ENCODE peak calls at places on chromosome 11, in four cellular contexts. One of them, this sample, is unnamed. For H3K4me1, the result is how much of the 10 kb centered on the place peaks cover.

GRCh38 chr11:32198053-32198452 is 107.2 kb downstream of the RCN1 start:
- DNase-seq in sigmoid colon: no peak
- DNase-seq in A549: no peak
- DNase-seq in heart right ventricle: no peak
- DNase-seq in this sample: no peak

GRCh38 chr11:15800121-15800800 is 556.1 kb downstream of the SOX6 start:
- DNase-seq in sigmoid colon: no peak
- DNase-seq in A549: no peak
- DNase-seq in heart right ventricle: peak
- DNase-seq in this sample: peak

GRCh38 chr11:69841859-69842698 is 22.9 kb upstream of the FGF3 start:
- DNase-seq in sigmoid colon: no peak
- DNase-seq in A549: peak
- DNase-seq in heart right ventricle: no peak
- DNase-seq in this sample: no peak

GRCh38 chr11:75369846-75370245 is 18.4 kb upstream of the ARRB1 start:
- DNase-seq in sigmoid colon: no peak
- DNase-seq in A549: no peak
- DNase-seq in heart right ventricle: no peak
- DNase-seq in this sample: no peak

GRCh38 chr11:83663446-83663845 is 377.3 kb upstream of the CCDC90B start:
- DNase-seq in sigmoid colon: no peak
- DNase-seq in A549: no peak
- DNase-seq in heart right ventricle: no peak
- DNase-seq in this sample: no peak

GRCh38 chr11:79258606-79259005 is 182.2 kb downstream of the TENM4 start:
- DNase-seq in sigmoid colon: no peak
- DNase-seq in A549: no peak
- DNase-seq in heart right ventricle: no peak
- DNase-seq in this sample: no peak

GRCh38 chr11:115761348-115761747 is 257.1 kb upstream of the CADM1 start:
- DNase-seq in sigmoid colon: no peak
- DNase-seq in A549: no peak
- DNase-seq in heart right ventricle: no peak
- DNase-seq in this sample: no peak

GRCh38 chr11:747176-748006 is at the start of gene TALDO1:
- DNase-seq in sigmoid colon: peak
- DNase-seq in A549: peak
- DNase-seq in heart right ventricle: peak
- DNase-seq in this sample: peak

GRCh38 chr11:65083134-65083833 is 556 bp downstream of the CDCA5 start:
- DNase-seq in sigmoid colon: no peak
- DNase-seq in A549: no peak
- DNase-seq in heart right ventricle: no peak
- DNase-seq in this sample: peak

GRCh38 chr11:12817681-12818332 is 143.6 kb downstream of the TEAD1 start:
- DNase-seq in sigmoid colon: no peak
- DNase-seq in A549: no peak
- DNase-seq in heart right ventricle: no peak
- DNase-seq in this sample: no peak

GRCh38 chr11:95508219-95508880 is 277.3 kb upstream of the SESN3 start:
- DNase-seq in sigmoid colon: no peak
- DNase-seq in A549: no peak
- DNase-seq in heart right ventricle: no peak
- DNase-seq in this sample: no peak

GRCh38 chr11:132312161-132312560 is 941.7 kb downstream of the NTM start:
- DNase-seq in sigmoid colon: no peak
- DNase-seq in A549: no peak
- DNase-seq in heart right ventricle: no peak
- DNase-seq in this sample: no peak

GRCh38 chr11:76256448-76256847 is 50.1 kb upstream of the WNT11 start:
- DNase-seq in sigmoid colon: no peak
- DNase-seq in A549: no peak
- DNase-seq in heart right ventricle: no peak
- DNase-seq in this sample: peak

GRCh38 chr11:74680703-74681531 is 50.3 kb downstream of the CHRDL2 start:
- DNase-seq in sigmoid colon: no peak
- DNase-seq in A549: no peak
- DNase-seq in heart right ventricle: no peak
- DNase-seq in this sample: no peak

GRCh38 chr11:44356351-44356750 is 46.4 kb upstream of the ALX4 start:
- DNase-seq in sigmoid colon: no peak
- DNase-seq in A549: no peak
- DNase-seq in heart right ventricle: no peak
- DNase-seq in this sample: no peak

GRCh38 chr11:71286701-71287643 is 34.6 kb upstream of the SHANK2 start:
- DNase-seq in sigmoid colon: peak
- DNase-seq in A549: peak
- DNase-seq in heart right ventricle: no peak
- DNase-seq in this sample: no peak

GRCh38 chr11:2287102-2287501 is 14.6 kb downstream of the C11orf21 start:
- DNase-seq in sigmoid colon: peak
- DNase-seq in A549: no peak
- DNase-seq in heart right ventricle: peak
- DNase-seq in this sample: no peak

GRCh38 chr11:106234794-106235193 is 157.3 kb downstream of the AASDHPPT start:
- DNase-seq in sigmoid colon: no peak
- DNase-seq in A549: no peak
- DNase-seq in heart right ventricle: no peak
- DNase-seq in this sample: no peak

GRCh38 chr11:76604652-76605241 is 65.8 kb downstream of the LRRC32 start:
- DNase-seq in sigmoid colon: peak
- DNase-seq in A549: no peak
- DNase-seq in heart right ventricle: peak
- DNase-seq in this sample: peak

GRCh38 chr11:74681686-74682651 is 49.3 kb downstream of the CHRDL2 start:
- DNase-seq in sigmoid colon: peak
- DNase-seq in A549: no peak
- DNase-seq in heart right ventricle: peak
- DNase-seq in this sample: no peak

GRCh38 chr11:105577645-105578044 is 32.2 kb upstream of the GRIA4 start:
- DNase-seq in sigmoid colon: no peak
- DNase-seq in A549: no peak
- DNase-seq in heart right ventricle: no peak
- DNase-seq in this sample: no peak

GRCh38 chr11:1179641-1180040 is 21.9 kb downstream of the MUC5AC start:
- DNase-seq in sigmoid colon: no peak
- DNase-seq in A549: no peak
- DNase-seq in heart right ventricle: no peak
- DNase-seq in this sample: no peak

GRCh38 chr11:67041602-67042001 is 15.0 kb upstream of the RHOD start:
- DNase-seq in sigmoid colon: no peak
- DNase-seq in A549: no peak
- DNase-seq in heart right ventricle: no peak
- DNase-seq in this sample: no peak

GRCh38 chr11:379205-380094 is 10.2 kb downstream of the B4GALNT4 start:
- DNase-seq in sigmoid colon: no peak
- DNase-seq in A549: no peak
- DNase-seq in heart right ventricle: no peak
- DNase-seq in this sample: peak

GRCh38 chr11:133928628-133929059 is 28.1 kb downstream of the IGSF9B start:
- DNase-seq in sigmoid colon: no peak
- DNase-seq in A549: no peak
- DNase-seq in heart right ventricle: no peak
- DNase-seq in this sample: no peak

GRCh38 chr11:1772270-1773130 is 8.8 kb upstream of the CTSD start:
- DNase-seq in sigmoid colon: peak
- DNase-seq in A549: peak
- DNase-seq in heart right ventricle: peak
- DNase-seq in this sample: peak

GRCh38 chr11:36186340-36186739 is 102.9 kb downstream of the COMMD9 start:
- DNase-seq in sigmoid colon: no peak
- DNase-seq in A549: no peak
- DNase-seq in heart right ventricle: no peak
- DNase-seq in this sample: no peak

GRCh38 chr11:125343732-125344131 is 152.3 kb downstream of the FEZ1 start:
- DNase-seq in sigmoid colon: no peak
- DNase-seq in A549: no peak
- DNase-seq in heart right ventricle: no peak
- DNase-seq in this sample: no peak

GRCh38 chr11:25065711-25066110 is 568.9 kb downstream of the LUZP2 start:
- DNase-seq in sigmoid colon: no peak
- DNase-seq in A549: peak
- DNase-seq in heart right ventricle: no peak
- DNase-seq in this sample: no peak

GRCh38 chr11:130403967-130404366 is 24.4 kb downstream of the ADAMTS8 start:
- DNase-seq in sigmoid colon: no peak
- DNase-seq in A549: no peak
- DNase-seq in heart right ventricle: no peak
- DNase-seq in this sample: no peak

GRCh38 chr11:118374729-118375128 is 15.3 kb downstream of the UBE4A start:
- DNase-seq in sigmoid colon: no peak
- DNase-seq in A549: no peak
- DNase-seq in heart right ventricle: no peak
- DNase-seq in this sample: no peak

GRCh38 chr11:115645631-115646271 is 141.5 kb upstream of the CADM1 start:
- DNase-seq in sigmoid colon: no peak
- DNase-seq in A549: no peak
- DNase-seq in heart right ventricle: peak
- DNase-seq in this sample: peak

GRCh38 chr11:26134481-26135355 is 197.2 kb upstream of the ANO3 start:
- DNase-seq in sigmoid colon: no peak
- DNase-seq in A549: peak
- DNase-seq in heart right ventricle: no peak
- DNase-seq in this sample: no peak

GRCh38 chr11:107282195-107282594 is 175.4 kb downstream of the CWF19L2 start:
- DNase-seq in sigmoid colon: no peak
- DNase-seq in A549: no peak
- DNase-seq in heart right ventricle: no peak
- DNase-seq in this sample: no peak

GRCh38 chr11:100515087-100515486 is 172.0 kb upstream of the ARHGAP42 start:
- DNase-seq in sigmoid colon: no peak
- DNase-seq in A549: peak
- DNase-seq in heart right ventricle: no peak
- DNase-seq in this sample: no peak

GRCh38 chr11:82012276-82012675 is 721.4 kb downstream of the FAM181B start:
- DNase-seq in sigmoid colon: no peak
- DNase-seq in A549: no peak
- DNase-seq in heart right ventricle: no peak
- DNase-seq in this sample: no peak

GRCh38 chr11:74135516-74135840 is 35.3 kb downstream of the C2CD3 start:
- DNase-seq in sigmoid colon: no peak
- DNase-seq in A549: no peak
- DNase-seq in heart right ventricle: no peak
- DNase-seq in this sample: no peak

GRCh38 chr11:19959697-19960096 is 200.6 kb downstream of the DBX1 start:
- DNase-seq in sigmoid colon: no peak
- DNase-seq in A549: no peak
- DNase-seq in heart right ventricle: no peak
- DNase-seq in this sample: no peak
- H3K27ac ChIP-seq in sigmoid colon: peak
- H3K27ac ChIP-seq in A549: peak
- H3K27ac ChIP-seq in heart right ventricle: no peak
- H3K27ac ChIP-seq in this sample: no peak

DNA sequence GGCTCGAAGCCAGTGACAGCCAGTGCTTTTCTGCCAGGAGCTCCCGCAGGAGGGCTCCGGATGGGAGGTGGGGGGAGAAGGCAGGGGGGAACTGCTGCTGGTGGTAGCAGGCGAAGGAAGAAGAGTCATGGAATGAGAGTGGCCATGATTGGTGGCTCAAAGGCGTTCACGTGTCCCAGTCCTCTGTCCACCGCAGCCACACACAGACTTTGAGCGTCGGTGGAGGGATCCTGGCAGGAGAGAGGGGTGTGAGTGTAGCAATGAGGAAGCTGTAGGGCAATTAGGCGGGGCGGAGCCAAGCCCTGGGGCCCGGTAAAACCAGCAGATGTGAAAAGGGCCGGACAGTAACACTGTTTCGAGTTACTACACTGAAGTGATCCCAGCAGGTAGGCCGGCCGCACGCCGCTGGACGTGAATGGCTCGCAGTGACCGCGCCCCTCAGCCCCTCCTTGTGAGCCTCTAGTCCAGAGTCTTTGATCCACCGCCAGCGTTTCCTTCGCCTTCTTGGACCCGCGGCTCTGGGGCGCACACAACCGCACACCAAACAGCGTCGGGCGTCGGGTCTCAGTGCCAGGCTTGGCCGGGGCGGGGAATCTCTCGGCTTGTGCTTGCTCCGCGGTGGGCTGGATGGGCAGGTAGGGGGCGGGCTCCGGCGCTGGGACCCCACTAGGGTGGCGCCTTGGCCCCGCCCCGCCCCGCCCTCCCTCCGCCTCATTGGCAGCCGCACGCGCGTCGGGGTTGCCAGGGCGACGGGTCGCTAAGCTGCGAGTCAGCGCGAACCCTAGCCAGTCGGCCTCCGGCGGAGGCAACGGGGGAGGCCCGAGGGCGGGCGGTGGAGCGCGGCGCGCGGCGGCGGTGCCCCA is at the start of gene LRRC10B:
- DNase-seq in sigmoid colon: no peak
- DNase-seq in A549: peak
- DNase-seq in heart right ventricle: no peak
- DNase-seq in this sample: peak
- H3K4me3 ChIP-seq in sigmoid colon: peak
- H3K4me3 ChIP-seq in A549: peak
- H3K4me3 ChIP-seq in heart right ventricle: peak
- H3K4me3 ChIP-seq in this sample: peak

GRCh38 chr11:33775064-33775807 is 916 bp upstream of the FBXO3 start:
- DNase-seq in sigmoid colon: no peak
- DNase-seq in A549: no peak
- DNase-seq in heart right ventricle: no peak
- DNase-seq in this sample: no peak

GRCh38 chr11:33775832-33776231 is 1.5 kb upstream of the FBXO3 start:
- DNase-seq in sigmoid colon: no peak
- DNase-seq in A549: no peak
- DNase-seq in heart right ventricle: no peak
- DNase-seq in this sample: no peak

GRCh38 chr11:33774356-33775063 is at the start of gene FBXO3:
- DNase-seq in sigmoid colon: peak
- DNase-seq in A549: peak
- DNase-seq in heart right ventricle: peak
- DNase-seq in this sample: peak

GRCh38 chr11:33772300-33772699 is 2.0 kb downstream of the FBXO3 start:
- DNase-seq in sigmoid colon: no peak
- DNase-seq in A549: peak
- DNase-seq in heart right ventricle: no peak
- DNase-seq in this sample: no peak

GRCh38 chr11:33773399-33774355 is 643 bp downstream of the FBXO3 start:
- DNase-seq in sigmoid colon: peak
- DNase-seq in A549: no peak
- DNase-seq in heart right ventricle: no peak
- DNase-seq in this sample: peak
- H3K4me1 ChIP-seq in sigmoid colon: under half
- H3K4me1 ChIP-seq in A549: under half
- H3K4me1 ChIP-seq in heart right ventricle: under half
- H3K4me1 ChIP-seq in this sample: under half

DNA sequence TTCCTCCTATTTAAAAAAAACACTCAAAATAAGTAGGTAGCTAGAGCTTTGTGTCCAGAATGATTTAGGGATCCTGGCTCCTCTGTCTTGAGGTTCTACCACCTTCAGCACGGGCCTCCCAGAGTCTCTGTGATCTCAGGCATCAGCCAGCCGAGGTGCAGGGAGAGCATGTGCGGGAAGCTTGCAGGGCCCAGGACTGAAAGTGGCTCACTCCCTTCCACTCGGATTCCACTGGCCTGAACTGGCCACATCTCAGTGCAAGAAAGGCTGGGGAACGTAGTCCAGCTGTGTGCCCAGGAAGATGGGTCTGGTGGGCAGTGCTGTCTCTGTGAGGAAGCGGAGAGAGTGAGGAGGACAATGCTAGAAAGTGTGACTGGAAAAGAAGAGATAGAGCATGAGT is 68.3 kb upstream of the MYOD1 start:
- DNase-seq in sigmoid colon: no peak
- DNase-seq in A549: no peak
- DNase-seq in heart right ventricle: no peak
- DNase-seq in this sample: no peak
- H3K27ac ChIP-seq in sigmoid colon: no peak
- H3K27ac ChIP-seq in A549: no peak
- H3K27ac ChIP-seq in heart right ventricle: no peak
- H3K27ac ChIP-seq in this sample: no peak